ENCODE peak calls at places on chromosome 7, in four cellular contexts. One of them, this sample, is unnamed.

GRCh38 chr7:70720191-70720873 is 411.6 kb upstream of the GALNT17 start:
- DNase-seq in CD8-positive, alpha-beta T cell: no peak
- DNase-seq in OCI-LY7: no peak
- DNase-seq in lower lobe of right lung: no peak
- DNase-seq in this sample: no peak

GRCh38 chr7:36348256-36348655 is 41.4 kb upstream of the ANLN start:
- DNase-seq in CD8-positive, alpha-beta T cell: no peak
- DNase-seq in lower lobe of right lung: no peak
- DNase-seq in OCI-LY7: no peak
- DNase-seq in this sample: no peak

GRCh38 chr7:116692599-116693308 is 20.8 kb downstream of the MET start:
- DNase-seq in CD8-positive, alpha-beta T cell: no peak
- DNase-seq in OCI-LY7: no peak
- DNase-seq in lower lobe of right lung: no peak
- DNase-seq in this sample: no peak

GRCh38 chr7:92633211-92633906 is 43.2 kb upstream of the FAM133B start:
- DNase-seq in CD8-positive, alpha-beta T cell: peak
- DNase-seq in OCI-LY7: no peak
- DNase-seq in lower lobe of right lung: no peak
- DNase-seq in this sample: peak

GRCh38 chr7:118648002-118648401 is 423.5 kb downstream of the ANKRD7 start:
- DNase-seq in OCI-LY7: no peak
- DNase-seq in lower lobe of right lung: no peak
- DNase-seq in CD8-positive, alpha-beta T cell: no peak
- DNase-seq in this sample: no peak

GRCh38 chr7:127968547-127968946 is 62.7 kb downstream of the LRRC4 start:
- DNase-seq in OCI-LY7: no peak
- DNase-seq in lower lobe of right lung: no peak
- DNase-seq in CD8-positive, alpha-beta T cell: no peak
- DNase-seq in this sample: no peak

GRCh38 chr7:99375070-99375807 is 709 bp downstream of the ARPC1B start:
- DNase-seq in OCI-LY7: peak
- DNase-seq in CD8-positive, alpha-beta T cell: peak
- DNase-seq in lower lobe of right lung: peak
- DNase-seq in this sample: peak

GRCh38 chr7:47648301-47648900 is 66.5 kb upstream of the TNS3 start:
- DNase-seq in lower lobe of right lung: no peak
- DNase-seq in CD8-positive, alpha-beta T cell: no peak
- DNase-seq in OCI-LY7: no peak
- DNase-seq in this sample: no peak

GRCh38 chr7:45402480-45403218 is 171.5 kb upstream of the ADCY1 start:
- DNase-seq in CD8-positive, alpha-beta T cell: no peak
- DNase-seq in OCI-LY7: no peak
- DNase-seq in lower lobe of right lung: no peak
- DNase-seq in this sample: no peak

GRCh38 chr7:22318376-22318775 is 38.6 kb downstream of the RAPGEF5 start:
- DNase-seq in OCI-LY7: no peak
- DNase-seq in CD8-positive, alpha-beta T cell: no peak
- DNase-seq in lower lobe of right lung: no peak
- DNase-seq in this sample: no peak

GRCh38 chr7:121544199-121544598 is 148.1 kb upstream of the FAM3C start:
- DNase-seq in OCI-LY7: no peak
- DNase-seq in CD8-positive, alpha-beta T cell: no peak
- DNase-seq in lower lobe of right lung: no peak
- DNase-seq in this sample: no peak

GRCh38 chr7:93117852-93118530 is at the start of gene SAMD9:
- DNase-seq in lower lobe of right lung: no peak
- DNase-seq in OCI-LY7: peak
- DNase-seq in CD8-positive, alpha-beta T cell: peak
- DNase-seq in this sample: peak

GRCh38 chr7:8442814-8443304 is 9.4 kb downstream of the NXPH1 start:
- DNase-seq in lower lobe of right lung: peak
- DNase-seq in OCI-LY7: no peak
- DNase-seq in CD8-positive, alpha-beta T cell: peak
- DNase-seq in this sample: no peak

GRCh38 chr7:44085549-44085948 is 3.2 kb upstream of the POLM start:
- DNase-seq in CD8-positive, alpha-beta T cell: no peak
- DNase-seq in OCI-LY7: no peak
- DNase-seq in lower lobe of right lung: peak
- DNase-seq in this sample: no peak

GRCh38 chr7:44084695-44085094 is 2.4 kb upstream of the POLM start:
- DNase-seq in CD8-positive, alpha-beta T cell: no peak
- DNase-seq in lower lobe of right lung: no peak
- DNase-seq in OCI-LY7: no peak
- DNase-seq in this sample: no peak

GRCh38 chr7:44087914-44088838 is 5.8 kb upstream of the POLM start:
- DNase-seq in OCI-LY7: no peak
- DNase-seq in CD8-positive, alpha-beta T cell: no peak
- DNase-seq in lower lobe of right lung: peak
- DNase-seq in this sample: no peak

GRCh38 chr7:44083796-44084195 is 1.5 kb upstream of the POLM start:
- DNase-seq in CD8-positive, alpha-beta T cell: no peak
- DNase-seq in lower lobe of right lung: peak
- DNase-seq in OCI-LY7: no peak
- DNase-seq in this sample: no peak

DNA sequence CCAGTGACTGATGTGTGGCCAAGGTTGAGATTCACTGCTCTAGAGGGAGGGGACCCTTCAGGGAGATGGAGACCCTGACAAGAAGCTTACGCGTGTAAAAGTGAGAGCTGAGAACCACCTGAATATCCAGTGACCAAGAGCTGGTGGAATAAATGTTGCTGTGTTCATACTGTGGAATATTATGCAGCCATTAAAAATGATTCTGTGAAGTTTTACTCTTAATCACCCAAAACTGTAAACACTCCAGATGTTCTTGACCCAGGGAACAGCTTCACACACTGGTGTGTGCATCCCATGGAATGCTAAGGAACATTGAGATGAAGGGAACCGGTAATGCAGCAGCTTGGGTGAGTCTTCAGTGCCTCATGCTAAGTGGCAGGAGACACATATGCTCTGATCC is 4.3 kb upstream of the POLM start:
- DNase-seq in CD8-positive, alpha-beta T cell: no peak
- DNase-seq in lower lobe of right lung: no peak
- DNase-seq in OCI-LY7: no peak
- DNase-seq in this sample: no peak
- TF ChIP-seq CTCF in CD8-positive, alpha-beta T cell: no peak
- TF ChIP-seq CTCF in lower lobe of right lung: no peak
- TF ChIP-seq CTCF in OCI-LY7: no peak
- TF ChIP-seq CTCF in this sample: no peak

GRCh38 chr7:18293759-18294158 is 201.8 kb upstream of the HDAC9 start:
- DNase-seq in CD8-positive, alpha-beta T cell: no peak
- DNase-seq in OCI-LY7: no peak
- DNase-seq in lower lobe of right lung: no peak
- DNase-seq in this sample: no peak

GRCh38 chr7:18294408-18294807 is 201.1 kb upstream of the HDAC9 start:
- DNase-seq in OCI-LY7: no peak
- DNase-seq in lower lobe of right lung: no peak
- DNase-seq in CD8-positive, alpha-beta T cell: no peak
- DNase-seq in this sample: peak

GRCh38 chr7:18290865-18291264 is 204.7 kb upstream of the HDAC9 start:
- DNase-seq in CD8-positive, alpha-beta T cell: no peak
- DNase-seq in lower lobe of right lung: no peak
- DNase-seq in OCI-LY7: no peak
- DNase-seq in this sample: no peak

GRCh38 chr7:18292584-18292983 is 203.0 kb upstream of the HDAC9 start:
- DNase-seq in lower lobe of right lung: no peak
- DNase-seq in OCI-LY7: no peak
- DNase-seq in CD8-positive, alpha-beta T cell: no peak
- DNase-seq in this sample: no peak

GRCh38 chr7:18295781-18296417 is 199.7 kb upstream of the HDAC9 start:
- DNase-seq in CD8-positive, alpha-beta T cell: no peak
- DNase-seq in lower lobe of right lung: no peak
- DNase-seq in OCI-LY7: no peak
- DNase-seq in this sample: no peak
- TF ChIP-seq CTCF in CD8-positive, alpha-beta T cell: no peak
- TF ChIP-seq CTCF in lower lobe of right lung: no peak
- TF ChIP-seq CTCF in OCI-LY7: no peak
- TF ChIP-seq CTCF in this sample: peak

GRCh38 chr7:143850682-143851081 is 51.3 kb downstream of the TCAF1 start:
- DNase-seq in CD8-positive, alpha-beta T cell: no peak
- DNase-seq in lower lobe of right lung: no peak
- DNase-seq in OCI-LY7: no peak
- DNase-seq in this sample: no peak
- TF ChIP-seq CTCF in CD8-positive, alpha-beta T cell: no peak
- TF ChIP-seq CTCF in lower lobe of right lung: no peak
- TF ChIP-seq CTCF in OCI-LY7: no peak
- TF ChIP-seq CTCF in this sample: no peak

DNA sequence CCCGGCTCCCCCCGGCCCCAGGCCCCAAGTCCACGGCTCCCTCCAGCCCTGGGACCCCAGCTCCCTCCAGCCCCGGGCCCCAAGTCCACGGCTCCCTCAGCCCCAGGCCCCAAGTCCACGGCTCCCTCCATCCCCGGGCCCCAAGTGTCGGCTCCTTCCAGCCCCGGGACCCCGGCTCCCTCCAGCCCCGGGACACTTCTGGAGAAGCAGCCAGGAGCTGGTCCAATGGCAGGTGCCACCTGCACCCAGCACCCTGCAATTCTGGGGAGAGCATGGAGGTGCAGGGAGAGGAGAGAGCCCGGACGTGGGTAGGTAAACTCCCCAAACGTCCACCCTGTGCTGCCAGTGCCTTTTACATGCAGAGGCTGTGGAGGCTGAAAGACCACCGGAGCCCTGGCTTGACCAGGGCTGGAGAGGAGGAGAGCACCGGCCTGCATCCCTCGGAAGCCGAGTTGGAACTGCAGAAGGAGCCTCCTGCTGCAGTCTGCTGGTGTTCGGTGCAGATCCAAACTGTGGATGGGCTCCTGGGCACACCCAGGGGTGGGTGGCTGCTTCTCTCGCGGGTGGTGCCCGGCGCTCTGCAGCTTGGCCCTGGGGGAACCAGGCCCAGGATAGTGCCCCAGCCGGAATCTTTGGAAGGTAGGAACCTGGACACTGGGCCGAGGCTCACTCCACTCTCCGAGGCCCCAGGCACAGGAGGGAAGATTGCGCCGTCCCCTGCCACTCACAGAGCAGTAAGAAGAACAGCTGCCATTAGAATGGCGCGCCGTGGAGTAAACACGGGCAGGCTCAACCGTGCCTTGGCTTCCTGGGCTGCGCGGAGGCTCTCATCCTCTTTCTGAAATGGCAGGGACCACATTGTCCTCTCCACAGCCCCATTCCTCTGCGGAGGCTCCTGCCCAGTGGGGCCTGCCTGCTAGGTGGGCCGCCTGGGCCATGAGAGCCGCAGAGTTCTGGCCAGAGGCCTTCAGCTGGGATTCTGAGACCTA is 14.7 kb downstream of the SHH start:
- DNase-seq in CD8-positive, alpha-beta T cell: no peak
- DNase-seq in OCI-LY7: no peak
- DNase-seq in lower lobe of right lung: no peak
- DNase-seq in this sample: no peak
- TF ChIP-seq CTCF in CD8-positive, alpha-beta T cell: no peak
- TF ChIP-seq CTCF in OCI-LY7: peak
- TF ChIP-seq CTCF in lower lobe of right lung: no peak
- TF ChIP-seq CTCF in this sample: peak